ENCODE peak calls at places on chromosomes 2 and 18, in seven cellular contexts. P is tibial nerve, B is HepG2, Z is heart left ventricle, I is transverse colon, Y is fibroblast of lung, T is left ventricle myocardium inferior. X is an unnamed sample. For H3K4me1, the result is how much of the 10 kb centered on the place peaks cover.

GRCh38 chr2:99880148-99880983 is 262.0 kb downstream of the AFF3 start:
- DNase-seq in P (no peak), B (no peak), Z (no peak), I (no peak), Y (peak), T (no peak), X (no peak)

GRCh38 chr2:158543957-158544356 is 87.2 kb downstream of the PKP4 start:
- DNase-seq in P (no peak), B (no peak), Z (peak), I (no peak), Y (no peak), T (no peak), X (peak)

GRCh38 chr18:58139627-58140026 is 95.6 kb downstream of the NEDD4L start:
- DNase-seq in P (no peak), B (no peak), Z (no peak), I (peak), Y (no peak), T (no peak), X (no peak)

GRCh38 chr2:231696004-231696367 is 12.3 kb upstream of the PTMA start:
- DNase-seq in P (peak), B (no peak), Z (no peak), I (no peak), Y (peak), T (no peak), X (no peak)

GRCh38 chr2:212021947-212022346 is 516.7 kb downstream of the ERBB4 start:
- DNase-seq in P (no peak), B (peak), Z (no peak), I (no peak), Y (peak), T (no peak), X (no peak)

GRCh38 chr2:215271466-215271865 is 40.4 kb upstream of the ATIC start:
- DNase-seq in P (no peak), B (no peak), Z (no peak), I (no peak), Y (no peak), T (no peak), X (no peak)

GRCh38 chr2:101737478-101738240 is 40.2 kb downstream of the MAP4K4 start:
- DNase-seq in P (no peak), B (no peak), Z (no peak), I (no peak), Y (no peak), T (no peak), X (no peak)

GRCh38 chr2:41066168-41066567 is 614.3 kb upstream of the SLC8A1 start:
- DNase-seq in P (no peak), B (no peak), Z (no peak), I (no peak), Y (no peak), T (no peak), X (no peak)

GRCh38 chr2:28606986-28607441 is 111.2 kb downstream of the PLB1 start:
- DNase-seq in P (no peak), B (no peak), Z (no peak), I (no peak), Y (peak), T (no peak), X (no peak)

GRCh38 chr2:18487266-18487665 is 73.2 kb downstream of the RDH14 start:
- DNase-seq in P (no peak), B (no peak), Z (no peak), I (no peak), Y (no peak), T (no peak), X (no peak)

GRCh38 chr2:168571061-168571460 is 115.0 kb downstream of the CERS6 start:
- DNase-seq in P (no peak), B (no peak), Z (no peak), I (no peak), Y (peak), T (no peak), X (no peak)

GRCh38 chr2:210540471-210541257 is 15.7 kb upstream of the CPS1 start:
- DNase-seq in P (no peak), B (no peak), Z (no peak), I (no peak), Y (peak), T (no peak), X (no peak)

GRCh38 chr2:206515580-206515979 is 72.2 kb downstream of the ADAM23 start:
- DNase-seq in P (no peak), B (no peak), Z (no peak), I (no peak), Y (no peak), T (no peak), X (no peak)

GRCh38 chr18:74499633-74500032 is 3.5 kb downstream of the CNDP2 start:
- DNase-seq in P (peak), B (no peak), Z (peak), I (peak), Y (peak), T (peak), X (peak)

GRCh38 chr18:65422544-65423136 is 328.2 kb upstream of the CDH7 start:
- DNase-seq in P (no peak), B (no peak), Z (no peak), I (no peak), Y (no peak), T (no peak), X (no peak)

GRCh38 chr2:72533767-72534166 is 292.1 kb downstream of the EXOC6B start:
- DNase-seq in P (no peak), B (no peak), Z (no peak), I (no peak), Y (peak), T (no peak), X (no peak)

GRCh38 chr2:2904721-2905340 is 472.8 kb downstream of the EIPR1 start:
- DNase-seq in P (no peak), B (no peak), Z (no peak), I (no peak), Y (no peak), T (no peak), X (no peak)

GRCh38 chr2:240596080-240596460 is 9.5 kb downstream of the CAPN10 start:
- DNase-seq in P (no peak), B (no peak), Z (no peak), I (peak), Y (no peak), T (peak), X (no peak)

GRCh38 chr18:3250237-3251107 is 2.9 kb downstream of the MYL12A start:
- DNase-seq in P (no peak), B (no peak), Z (no peak), I (no peak), Y (peak), T (no peak), X (no peak)

GRCh38 chr2:110755494-110756078 is 23.2 kb downstream of the ACOXL start:
- DNase-seq in P (no peak), B (no peak), Z (no peak), I (no peak), Y (peak), T (no peak), X (no peak)

GRCh38 chr18:50647237-50647636 is 87.3 kb downstream of the MAPK4 start:
- DNase-seq in P (no peak), B (no peak), Z (no peak), I (no peak), Y (no peak), T (no peak), X (no peak)

GRCh38 chr18:50642439-50642838 is 82.6 kb downstream of the MAPK4 start:
- DNase-seq in P (no peak), B (no peak), Z (no peak), I (no peak), Y (no peak), T (no peak), X (no peak)

GRCh38 chr18:50644146-50644545 is 84.3 kb downstream of the MAPK4 start:
- DNase-seq in P (no peak), B (no peak), Z (no peak), I (no peak), Y (no peak), T (no peak), X (no peak)

GRCh38 chr18:50647792-50648191 is 87.9 kb downstream of the MAPK4 start:
- DNase-seq in P (no peak), B (no peak), Z (no peak), I (no peak), Y (no peak), T (no peak), X (no peak)

DNA sequence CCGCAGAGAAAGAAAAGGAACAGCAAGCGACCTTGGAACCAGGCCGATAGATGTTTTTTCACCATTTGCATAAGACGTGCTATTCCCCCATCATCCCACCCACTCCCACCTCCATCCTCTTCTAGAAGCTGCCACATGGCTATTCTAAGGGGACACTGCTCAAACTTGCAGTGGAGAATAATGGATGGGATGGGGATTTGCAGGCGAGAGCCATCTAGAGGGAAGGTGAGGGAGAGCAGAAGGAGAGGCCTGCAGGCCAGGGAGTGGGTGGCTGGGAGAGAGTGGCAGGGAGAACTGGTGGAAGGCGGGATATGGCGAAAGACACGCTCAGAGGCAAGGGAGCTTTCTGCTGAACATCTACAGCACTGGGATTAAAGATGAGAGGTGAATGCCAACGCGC is 84.9 kb downstream of the MAPK4 start:
- DNase-seq in P (no peak), B (peak), Z (no peak), I (no peak), Y (no peak), T (no peak), X (no peak)
- TF ChIP-seq CTCF in P (no peak), B (peak), Z (peak), I (no peak), Y (no peak), T (peak), X (no peak)

GRCh38 chr2:175576875-175577274 is 395.4 kb upstream of the ATP5MC3 start:
- DNase-seq in P (no peak), B (no peak), Z (no peak), I (no peak), Y (no peak), T (no peak), X (no peak)

GRCh38 chr2:175575346-175576258 is 394.1 kb upstream of the ATP5MC3 start:
- DNase-seq in P (no peak), B (no peak), Z (no peak), I (no peak), Y (no peak), T (no peak), X (no peak)

GRCh38 chr2:175579646-175580045 is 398.1 kb upstream of the ATP5MC3 start:
- DNase-seq in P (no peak), B (no peak), Z (no peak), I (no peak), Y (no peak), T (no peak), X (no peak)

GRCh38 chr2:175576270-175576669 is 394.8 kb upstream of the ATP5MC3 start:
- DNase-seq in P (no peak), B (no peak), Z (no peak), I (no peak), Y (no peak), T (no peak), X (no peak)

GRCh38 chr2:175577405-175577986 is 396.0 kb upstream of the ATP5MC3 start:
- DNase-seq in P (no peak), B (no peak), Z (no peak), I (no peak), Y (no peak), T (no peak), X (no peak)
- H3K27ac ChIP-seq in P (no peak), B (no peak), Z (no peak), I (no peak), Y (no peak), T (no peak), X (no peak)

DNA sequence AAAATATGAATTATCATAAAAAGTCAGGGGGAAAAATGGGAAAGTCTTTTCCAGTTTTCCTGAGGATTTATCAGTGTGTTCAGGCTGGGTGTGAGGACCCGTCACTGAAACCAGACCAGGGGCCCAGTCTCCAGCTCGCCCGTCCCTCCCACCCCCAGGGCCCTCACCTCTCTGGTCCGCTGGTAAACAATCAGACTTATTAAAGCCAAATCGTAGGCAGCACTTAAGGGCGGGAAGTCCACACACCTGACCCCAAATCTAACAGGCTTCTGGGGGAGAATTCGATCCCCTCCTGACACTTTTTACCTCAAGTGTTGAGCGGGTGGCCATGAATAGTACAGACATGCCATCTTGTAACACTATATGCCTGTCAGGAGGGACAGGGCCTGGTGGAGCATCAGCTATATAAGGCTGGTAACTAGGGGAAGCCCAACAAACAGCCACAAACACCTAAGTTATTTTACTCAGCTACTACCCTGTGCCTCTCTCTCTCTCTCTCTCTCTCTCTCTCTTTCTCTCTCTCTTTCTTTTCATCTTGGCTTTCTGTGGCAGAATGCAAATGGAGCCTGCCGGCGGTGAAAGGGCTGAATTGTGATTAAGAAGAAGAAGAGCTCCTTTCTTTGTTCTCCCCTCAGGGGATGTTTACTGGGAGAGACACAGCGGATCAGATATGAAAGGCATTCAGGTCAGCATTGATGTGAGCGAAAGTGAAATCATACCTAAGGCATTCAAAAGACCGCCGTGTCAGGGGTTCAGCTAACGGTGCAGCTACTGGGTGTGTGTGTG is 9.5 kb downstream of the ZEB2 start:
- DNase-seq in P (no peak), B (peak), Z (peak), I (no peak), Y (peak), T (no peak), X (peak)
- H3K4me1 ChIP-seq in P (under half), B (under half), Z (half or more), I (under half), Y (under half), T (half or more), X (half or more)

GRCh38 chr2:39849982-39850526 is 71.0 kb upstream of the THUMPD2 start:
- DNase-seq in P (no peak), B (peak), Z (no peak), I (no peak), Y (no peak), T (no peak), X (no peak)

GRCh38 chr2:39855856-39856255 is 76.8 kb upstream of the THUMPD2 start:
- DNase-seq in P (no peak), B (no peak), Z (no peak), I (no peak), Y (no peak), T (no peak), X (no peak)

GRCh38 chr2:39851251-39851650 is 72.2 kb upstream of the THUMPD2 start:
- DNase-seq in P (no peak), B (no peak), Z (no peak), I (no peak), Y (no peak), T (no peak), X (no peak)

GRCh38 chr2:39851691-39852110 is 72.6 kb upstream of the THUMPD2 start:
- DNase-seq in P (no peak), B (no peak), Z (peak), I (no peak), Y (peak), T (no peak), X (no peak)
- TF ChIP-seq CTCF in P (no peak), B (no peak), Z (no peak), I (no peak), Y (no peak), T (no peak), X (peak)

DNA sequence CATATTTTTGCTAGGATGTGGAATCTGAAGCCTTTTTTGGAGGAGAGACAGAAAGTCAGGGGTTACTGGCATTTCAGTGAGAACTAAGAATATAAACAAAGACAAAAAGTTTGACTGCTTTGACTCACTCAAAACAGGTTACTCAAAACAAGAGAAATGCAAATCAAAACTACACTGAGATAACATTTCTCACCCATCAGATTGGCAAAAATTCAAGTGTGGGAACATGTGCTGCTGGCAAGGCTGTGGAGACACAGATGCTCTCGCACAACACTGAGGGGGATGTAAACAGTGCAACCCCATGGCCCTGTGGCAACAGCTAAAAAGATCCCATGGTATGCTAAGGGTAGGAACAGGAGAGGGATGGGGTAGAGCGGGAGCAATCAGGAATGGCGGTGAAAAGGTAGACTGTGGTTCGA is 86.6 kb downstream of the DTNB start:
- DNase-seq in P (no peak), B (no peak), Z (no peak), I (no peak), Y (no peak), T (no peak), X (no peak)
- H3K27ac ChIP-seq in P (no peak), B (no peak), Z (no peak), I (no peak), Y (no peak), T (no peak), X (no peak)